ENCODE peak calls at places on chromosomes 6 and 20, in five cellular contexts. O, F, I, E and U are unnamed samples.

GRCh38 chr6:52834481-52834880 is 6.1 kb downstream of the GSTA5 start:
- DNase-seq in E (no peak), F (peak), I (no peak), O (no peak), U (no peak)

GRCh38 chr6:46370622-46371021 is 120.6 kb downstream of the RCAN2 start:
- DNase-seq in F (peak), O (no peak), E (no peak), I (no peak), U (no peak)

GRCh38 chr6:130632288-130632687 is 194.9 kb upstream of the SMLR1 start:
- DNase-seq in I (no peak), F (no peak), O (no peak), E (no peak), U (no peak)

GRCh38 chr6:7264041-7264440 is 49.0 kb downstream of the SSR1 start:
- DNase-seq in F (no peak), I (no peak), O (no peak), E (peak), U (no peak)

GRCh38 chr6:36755435-36756348 is 58.1 kb downstream of the RAB44 start:
- DNase-seq in F (no peak), O (no peak), E (no peak), I (no peak), U (no peak)

GRCh38 chr6:119533603-119534279 is 184.2 kb upstream of the MAN1A1 start:
- DNase-seq in O (no peak), E (no peak), F (peak), I (no peak), U (no peak)

GRCh38 chr20:41715525-41715924 is 97.3 kb upstream of the CHD6 start:
- DNase-seq in I (no peak), F (no peak), E (no peak), O (no peak), U (no peak)

GRCh38 chr6:21726676-21727075 is 133.1 kb downstream of the SOX4 start:
- DNase-seq in E (no peak), F (no peak), O (no peak), I (no peak), U (no peak)

GRCh38 chr6:157228421-157229218 is 94.7 kb downstream of the TMEM242 start:
- DNase-seq in F (no peak), E (no peak), I (no peak), O (no peak), U (peak)

GRCh38 chr6:77536701-77537100 is 73.4 kb upstream of the HTR1B start:
- DNase-seq in I (no peak), F (no peak), E (no peak), O (no peak), U (no peak)

GRCh38 chr6:87654117-87654516 is 47.9 kb downstream of the AKIRIN2 start:
- DNase-seq in E (no peak), O (peak), I (no peak), F (no peak), U (no peak)

GRCh38 chr6:138278326-138278725 is 60.0 kb upstream of the PBOV1 start:
- DNase-seq in F (peak), O (peak), I (no peak), E (no peak), U (no peak)

GRCh38 chr6:2221724-2222274 is 23.6 kb downstream of the GMDS start:
- DNase-seq in E (no peak), O (no peak), F (no peak), I (no peak), U (no peak)

GRCh38 chr6:156866181-156866862 is 89.1 kb downstream of the ARID1B start:
- DNase-seq in F (peak), E (no peak), I (no peak), O (no peak), U (no peak)

GRCh38 chr6:158677906-158678305 is 28.1 kb downstream of the SYTL3 start:
- DNase-seq in F (no peak), E (no peak), I (no peak), O (no peak), U (no peak)

GRCh38 chr6:139498715-139499114 is 124.3 kb upstream of the CITED2 start:
- DNase-seq in F (no peak), I (no peak), O (no peak), E (no peak), U (no peak)

GRCh38 chr20:7926767-7927166 is 13.5 kb downstream of the HAO1 start:
- DNase-seq in F (peak), I (no peak), O (peak), E (no peak), U (no peak)

GRCh38 chr20:19932170-19932667 is 84.9 kb upstream of the NAA20 start:
- DNase-seq in O (no peak), F (peak), I (no peak), E (no peak), U (no peak)

GRCh38 chr20:845226-845868 is 11.8 kb downstream of the FAM110A start:
- DNase-seq in O (no peak), E (no peak), F (no peak), I (no peak), U (no peak)

GRCh38 chr6:137874204-137875001 is 7.3 kb downstream of the TNFAIP3 start:
- DNase-seq in O (no peak), E (no peak), I (no peak), F (no peak), U (no peak)

GRCh38 chr6:5090603-5091002 is 5.5 kb downstream of the PPP1R3G start:
- DNase-seq in F (no peak), I (no peak), O (no peak), E (no peak), U (no peak)

GRCh38 chr20:45257711-45258110 is 3.3 kb upstream of the SLPI start:
- DNase-seq in O (no peak), F (no peak), I (no peak), E (no peak), U (no peak)

GRCh38 chr20:4480104-4480503 is 241.6 kb upstream of the PRND start:
- DNase-seq in E (no peak), O (no peak), I (no peak), F (no peak), U (no peak)

GRCh38 chr6:54057068-54057467 is 54.2 kb upstream of the MLIP start:
- DNase-seq in E (no peak), O (no peak), I (no peak), F (no peak), U (no peak)

GRCh38 chr20:58470336-58470978 is 44.7 kb downstream of the APCDD1L start:
- DNase-seq in F (no peak), E (no peak), O (no peak), I (no peak), U (no peak)

GRCh38 chr6:126696921-126697693 is 357.2 kb downstream of the CENPW start:
- DNase-seq in E (no peak), I (no peak), O (peak), F (peak), U (no peak)

GRCh38 chr6:111503194-111503593 is 20.2 kb upstream of the REV3L start:
- DNase-seq in I (no peak), E (no peak), O (no peak), F (peak), U (no peak)

GRCh38 chr6:53888931-53889330 is 94.1 kb downstream of the LRRC1 start:
- DNase-seq in E (no peak), I (no peak), O (no peak), F (peak), U (no peak)

GRCh38 chr20:51513545-51513944 is 29.0 kb downstream of the NFATC2 start:
- DNase-seq in E (no peak), F (no peak), I (no peak), O (no peak), U (no peak)

GRCh38 chr20:61797200-61797599 is 268.5 kb downstream of the TAF4 start:
- DNase-seq in I (no peak), E (no peak), F (no peak), O (no peak), U (peak)

GRCh38 chr6:36657942-36658544 is 20.5 kb upstream of the CDKN1A start:
- DNase-seq in F (peak), I (no peak), E (no peak), O (no peak), U (no peak)

GRCh38 chr6:95091823-95092436 is 485.4 kb upstream of the MANEA start:
- DNase-seq in O (peak), F (peak), I (no peak), E (no peak), U (no peak)

GRCh38 chr6:92446052-92446451 is 973.3 kb downstream of the EPHA7 start:
- DNase-seq in F (no peak), I (no peak), E (no peak), O (no peak), U (no peak)

GRCh38 chr6:56370591-56371198 is 123.3 kb upstream of the COL21A1 start:
- DNase-seq in E (no peak), I (no peak), F (peak), O (peak), U (no peak)

GRCh38 chr6:34132486-34133185 is 13.3 kb downstream of the GRM4 start:
- DNase-seq in E (peak), F (peak), O (peak), I (no peak), U (no peak)

GRCh38 chr6:161318456-161318855 is 44.6 kb upstream of the AGPAT4 start:
- DNase-seq in O (no peak), F (no peak), E (no peak), I (no peak), U (no peak)

GRCh38 chr6:167111597-167111996 is 11.3 kb upstream of the CCR6 start:
- DNase-seq in I (no peak), F (no peak), O (no peak), E (no peak), U (no peak)

GRCh38 chr6:52253494-52253893 is 9.2 kb upstream of the IL17F start:
- DNase-seq in E (no peak), F (peak), I (no peak), O (no peak), U (no peak)

GRCh38 chr6:32432050-32432450 is 7.6 kb upstream of the HLA-DRA start:
- DNase-seq in E (no peak), I (no peak), O (peak), F (peak), U (no peak)

GRCh38 chr6:108555399-108556052 is 5.2 kb upstream of the FOXO3 start:
- DNase-seq in F (peak), I (no peak), O (no peak), E (no peak), U (no peak)